ENCODE peak calls at places on chromosomes 4 and X, in six cellular contexts. A, L, I, M, F and T are unnamed samples.

GRCh38 chrX:134371133-134371532 is 88.8 kb upstream of the HPRT1 start:
- DNase-seq in A (no peak), L (no peak), I (no peak), M (no peak), F (no peak), T (no peak)

GRCh38 chr4:123088521-123088920 is 166.1 kb upstream of the NUDT6 start:
- DNase-seq in A (no peak), L (no peak), I (no peak), M (no peak), F (no peak), T (no peak)

GRCh38 chr4:45100936-45101818 is 374.8 kb upstream of the GNPDA2 start:
- DNase-seq in A (no peak), L (no peak), I (no peak), M (no peak), F (peak; percentile 13), T (no peak)

GRCh38 chr4:6573551-6573950 is 1.4 kb upstream of the MAN2B2 start:
- DNase-seq in A (no peak), L (no peak), I (no peak), M (no peak), F (no peak), T (no peak)

GRCh38 chr4:66572949-66573348 is 902.7 kb upstream of the EPHA5 start:
- DNase-seq in A (no peak), L (no peak), I (no peak), M (no peak), F (no peak), T (no peak)

GRCh38 chr4:36399762-36400353 is 118.4 kb downstream of the DTHD1 start:
- DNase-seq in A (peak; percentile 76), L (peak; percentile 11), I (no peak), M (peak; percentile 24), F (peak; percentile 47), T (no peak)

GRCh38 chr4:5711479-5712184 is 631 bp downstream of the EVC start:
- DNase-seq in A (no peak), L (no peak), I (no peak), M (no peak), F (peak; percentile 10), T (peak; percentile 30)

GRCh38 chrX:113512700-113513395 is 672.2 kb upstream of the AMOT start:
- DNase-seq in A (no peak), L (no peak), I (no peak), M (no peak), F (no peak), T (no peak)

GRCh38 chr4:6225469-6225868 is 25.1 kb upstream of the JAKMIP1 start:
- DNase-seq in A (no peak), L (no peak), I (no peak), M (no peak), F (no peak), T (no peak)

GRCh38 chrX:123425904-123426303 is 241.8 kb downstream of the GRIA3 start:
- DNase-seq in A (no peak), L (no peak), I (no peak), M (no peak), F (no peak), T (peak; percentile 23)

GRCh38 chrX:17519349-17519748 is 144.3 kb downstream of the NHS start:
- DNase-seq in A (peak; percentile 55), L (peak; percentile 18), I (peak; percentile 71), M (no peak), F (peak; percentile 27), T (peak; percentile 78)

GRCh38 chr4:38071801-38072567 is 111.8 kb downstream of the PTTG2 start:
- DNase-seq in A (no peak), L (no peak), I (no peak), M (no peak), F (no peak), T (no peak)

GRCh38 chr4:156968479-156968984 is 3.1 kb downstream of the PDGFC start:
- DNase-seq in A (peak; percentile 81), L (peak; percentile 70), I (peak; percentile 77), M (no peak), F (peak; percentile 82), T (peak; percentile 81)

GRCh38 chr4:100881283-100881682 is 363.5 kb upstream of the EMCN start:
- DNase-seq in A (no peak), L (no peak), I (no peak), M (no peak), F (no peak), T (no peak)

GRCh38 chrX:102832661-102833060 is 104.4 kb upstream of the RAB40AL start:
- DNase-seq in A (no peak), L (no peak), I (no peak), M (no peak), F (no peak), T (no peak)

GRCh38 chr4:76655566-76656479 is 220.8 kb downstream of the SHROOM3 start:
- DNase-seq in A (no peak), L (no peak), I (no peak), M (no peak), F (no peak), T (no peak)

GRCh38 chrX:123959281-123960063 is 2.0 kb upstream of the STAG2 start:
- DNase-seq in A (peak; percentile 63), L (peak; percentile 39), I (peak; percentile 78), M (no peak), F (peak; percentile 43), T (peak; percentile 58)

GRCh38 chr4:53130896-53131561 is 234.8 kb downstream of the SCFD2 start:
- DNase-seq in A (no peak), L (no peak), I (no peak), M (no peak), F (no peak), T (no peak)

GRCh38 chr4:1487761-1488160 is 81.5 kb upstream of the NKX1-1 start:
- DNase-seq in A (no peak), L (no peak), I (no peak), M (no peak), F (no peak), T (no peak)

GRCh38 chrX:56729152-56729557 is at the start of gene NBDY:
- DNase-seq in A (peak; percentile 70), L (peak; percentile 33), I (no peak), M (no peak), F (peak; percentile 18), T (peak; percentile 34)

GRCh38 chr4:140094701-140095420 is 59.1 kb downstream of the MAML3 start:
- DNase-seq in A (peak; percentile 80), L (peak; percentile 61), I (peak; percentile 72), M (no peak), F (peak; percentile 86), T (peak; percentile 35)

GRCh38 chrX:40248822-40249221 is 151.1 kb upstream of the BCOR start:
- DNase-seq in A (no peak), L (no peak), I (no peak), M (no peak), F (no peak), T (no peak)

GRCh38 chr4:96736352-96736889 is 896.5 kb downstream of the PDHA2 start:
- DNase-seq in A (no peak), L (no peak), I (no peak), M (no peak), F (no peak), T (no peak)

GRCh38 chr4:174181827-174182226 is 101.6 kb downstream of the FBXO8 start:
- DNase-seq in A (no peak), L (no peak), I (no peak), M (no peak), F (no peak), T (no peak)

GRCh38 chr4:23114538-23114937 is 421.8 kb downstream of the GBA3 start:
- DNase-seq in A (no peak), L (no peak), I (no peak), M (no peak), F (no peak), T (no peak)

GRCh38 chrX:118523920-118524319 is 28.3 kb downstream of the DOCK11 start:
- DNase-seq in A (no peak), L (no peak), I (no peak), M (no peak), F (no peak), T (no peak)

GRCh38 chrX:115068896-115069295 is 51.5 kb upstream of the IL13RA2 start:
- DNase-seq in A (no peak), L (no peak), I (no peak), M (no peak), F (no peak), T (no peak)

GRCh38 chr4:186069734-186070133 is 778 bp downstream of the TLR3 start:
- DNase-seq in A (no peak), L (no peak), I (no peak), M (no peak), F (no peak), T (no peak)

GRCh38 chr4:56656346-56656643 is 24.8 kb downstream of the HOPX start:
- DNase-seq in A (peak; percentile 72), L (peak; percentile 49), I (no peak), M (no peak), F (no peak), T (peak; percentile 37)

GRCh38 chr4:85607624-85608023 is 132.7 kb downstream of the ARHGAP24 start:
- DNase-seq in A (peak; percentile 80), L (peak; percentile 47), I (no peak), M (peak; percentile 54), F (peak; percentile 72), T (no peak)

GRCh38 chrX:48835524-48836329 is at the start of gene PCSK1N:
- DNase-seq in A (no peak), L (no peak), I (no peak), M (no peak), F (peak; percentile 50), T (no peak)

GRCh38 chrX:108165349-108166111 is 74.0 kb downstream of the ATG4A start:
- DNase-seq in A (no peak), L (no peak), I (no peak), M (no peak), F (no peak), T (peak; percentile 26)
- TF ChIP-seq CTCF in A (no peak), L (no peak), I (no peak), M (peak; percentile 12), F (no peak), T (no peak)

GRCh38 chr4:112297495-112297894 is 326 bp downstream of the ALPK1 start:
- DNase-seq in A (no peak), L (no peak), I (no peak), M (no peak), F (no peak), T (no peak)
- TF ChIP-seq POLR2A in A (no peak), L (no peak), I (no peak), M (no peak), F (no peak), T (no peak)

GRCh38 chrX:136211766-136212556 is 39.2 kb downstream of the MAP7D3 start:
- DNase-seq in A (no peak), L (no peak), I (peak; percentile 63), M (no peak), F (no peak), T (no peak)
- H3K36me3 ChIP-seq in A (no peaks in the 10 kb centered on the region), L (no peaks in the 10 kb centered on the region), I (peaks cover 5% of the 10 kb centered on the region), M (no peaks in the 10 kb centered on the region), F (no peaks in the 10 kb centered on the region), T (no peaks in the 10 kb centered on the region)

GRCh38 chr4:183105092-183105491 is 6.0 kb downstream of the WWC2 start:
- DNase-seq in A (no peak), L (no peak), I (no peak), M (no peak), F (no peak), T (no peak)

GRCh38 chr4:183110244-183110643 is 11.2 kb downstream of the WWC2 start:
- DNase-seq in A (no peak), L (no peak), I (no peak), M (no peak), F (no peak), T (no peak)

GRCh38 chr4:183111452-183111885 is 12.4 kb downstream of the WWC2 start:
- DNase-seq in A (no peak), L (no peak), I (no peak), M (no peak), F (no peak), T (no peak)

GRCh38 chr4:183107891-183108459 is 8.9 kb downstream of the WWC2 start:
- DNase-seq in A (no peak), L (no peak), I (no peak), M (no peak), F (no peak), T (no peak)

GRCh38 chr4:183106839-183107238 is 7.8 kb downstream of the WWC2 start:
- DNase-seq in A (no peak), L (no peak), I (no peak), M (no peak), F (no peak), T (no peak)
- TF ChIP-seq CTCF in A (no peak), L (no peak), I (no peak), M (no peak), F (no peak), T (no peak)